ENCODE peak calls at places on chromosomes 3 and 15, in seven cellular contexts. E, R, B, Z, A, G and J are unnamed samples.

GRCh38 chr3:101888653-101889052 is 39.3 kb downstream of the NFKBIZ start:
- DNase-seq in G (no peak), Z (no peak), E (no peak), B (no peak), R (no peak), A (no peak), J (no peak)

GRCh38 chr3:186920301-186920700 is 10.0 kb upstream of the ST6GAL1 start:
- DNase-seq in E (no peak), G (no peak), B (no peak), R (no peak), A (no peak), Z (no peak), J (no peak)

GRCh38 chr15:36265422-36265821 is 314.0 kb upstream of the CDIN1 start:
- DNase-seq in G (no peak), Z (no peak), E (no peak), A (no peak), B (no peak), R (no peak), J (no peak)

GRCh38 chr3:182292586-182292985 is 500.7 kb upstream of the ATP11B start:
- DNase-seq in A (no peak), G (no peak), B (no peak), Z (no peak), E (no peak), R (no peak), J (no peak)

GRCh38 chr15:95371664-95372063 is 958.8 kb upstream of the NR2F2 start:
- DNase-seq in R (no peak), A (no peak), E (no peak), G (no peak), B (no peak), Z (no peak), J (no peak)

GRCh38 chr3:70857926-70858325 is 545.5 kb upstream of the MDFIC2 start:
- DNase-seq in A (no peak), G (no peak), B (no peak), E (no peak), R (no peak), Z (peak), J (no peak)

GRCh38 chr3:120908803-120909601 is 997 bp downstream of the STXBP5L start:
- DNase-seq in B (no peak), A (peak), R (no peak), G (no peak), E (no peak), Z (no peak), J (no peak)

GRCh38 chr15:66941231-66941711 is 124.1 kb upstream of the SMAD3 start:
- DNase-seq in Z (no peak), G (no peak), R (no peak), A (no peak), E (no peak), B (no peak), J (peak)

GRCh38 chr3:111151438-111151837 is 79.8 kb downstream of the NECTIN3 start:
- DNase-seq in A (peak), R (no peak), B (no peak), E (peak), Z (peak), G (no peak), J (no peak)

GRCh38 chr15:45373961-45374360 is 4.4 kb downstream of the GATM start:
- DNase-seq in R (no peak), G (no peak), Z (no peak), E (no peak), A (no peak), B (no peak), J (no peak)

GRCh38 chr3:25454411-25454927 is 26.4 kb downstream of the RARB start:
- DNase-seq in E (no peak), B (no peak), R (no peak), G (no peak), Z (no peak), A (no peak), J (peak)

GRCh38 chr3:85161544-85161943 is 202.8 kb downstream of the CADM2 start:
- DNase-seq in E (peak), R (no peak), B (no peak), G (no peak), A (no peak), Z (no peak), J (no peak)

GRCh38 chr15:39357478-39358268 is 223.2 kb upstream of the THBS1 start:
- DNase-seq in B (no peak), G (no peak), Z (peak), E (no peak), R (no peak), A (peak), J (no peak)

GRCh38 chr15:80607288-80607980 is 87.7 kb upstream of the ABHD17C start:
- DNase-seq in Z (no peak), E (no peak), B (no peak), R (no peak), A (no peak), G (no peak), J (peak)

GRCh38 chr3:106239195-106239697 is 370.4 kb upstream of the CBLB start:
- DNase-seq in A (no peak), R (no peak), B (no peak), E (no peak), G (no peak), Z (no peak), J (no peak)

GRCh38 chr3:50304601-50305000 is 1.2 kb upstream of the HYAL1 start:
- DNase-seq in G (no peak), Z (no peak), R (no peak), E (no peak), A (no peak), B (no peak), J (peak)

GRCh38 chr3:16203031-16203430 is 28.6 kb downstream of the GALNT15 start:
- DNase-seq in E (no peak), R (no peak), B (no peak), A (no peak), G (no peak), Z (peak), J (no peak)

GRCh38 chr15:67096536-67097294 is 31.3 kb downstream of the SMAD3 start:
- DNase-seq in G (no peak), Z (no peak), B (no peak), A (no peak), R (no peak), E (no peak), J (no peak)

GRCh38 chr3:31724144-31724543 is 191.4 kb downstream of the STT3B start:
- DNase-seq in B (no peak), R (no peak), A (no peak), E (peak), Z (no peak), G (no peak), J (no peak)

GRCh38 chr3:134496481-134497071 is 10.7 kb downstream of the CEP63 start:
- DNase-seq in E (no peak), G (no peak), B (no peak), A (no peak), R (no peak), Z (no peak), J (no peak)

GRCh38 chr3:124620600-124621063 is 109.6 kb upstream of the UMPS start:
- DNase-seq in A (peak), B (no peak), G (no peak), R (no peak), Z (peak), E (peak), J (peak)

GRCh38 chr3:113912551-113913246 is 35.1 kb upstream of the ZDHHC23 start:
- DNase-seq in R (no peak), Z (peak), A (peak), B (peak), G (no peak), E (peak), J (peak)

GRCh38 chr15:100569406-100569805 is 32.6 kb downstream of the LINS1 start:
- DNase-seq in R (no peak), B (no peak), Z (no peak), A (no peak), E (peak), G (no peak), J (no peak)

GRCh38 chr15:28125673-28126651 is 26.8 kb upstream of the OCA2 start:
- DNase-seq in G (no peak), R (no peak), A (peak), E (peak), Z (peak), B (peak), J (no peak)

GRCh38 chr3:188335656-188336055 is 181.7 kb downstream of the LPP start:
- DNase-seq in R (no peak), Z (no peak), E (no peak), A (no peak), B (no peak), G (no peak), J (no peak)

GRCh38 chr15:83200162-83200561 is 7.5 kb downstream of the HDGFL3 start:
- DNase-seq in R (no peak), E (no peak), A (peak), Z (peak), G (no peak), B (no peak), J (no peak)

GRCh38 chr3:184563569-184563925 is 2.0 kb downstream of the EPHB3 start:
- DNase-seq in Z (no peak), G (no peak), A (no peak), B (no peak), R (no peak), E (no peak), J (no peak)

GRCh38 chr3:71207632-71208031 is 375.9 kb downstream of the FOXP1 start:
- DNase-seq in E (peak), B (no peak), A (no peak), Z (no peak), G (no peak), R (no peak), J (no peak)